ENCODE peak calls at places on chromosomes 1 and 21, in nine cellular contexts. B, K, A, R, T, O, N, J and E are unnamed samples.
A peak's percentile ranks its signal among the peaks of the same experiment; 100 is the strongest.

GRCh38 chr1:213279410-213279809 is 228.4 kb downstream of the RPS6KC1 start:
- DNase-seq in R (no peak), K (no peak), O (no peak), A (no peak), N (no peak), T (no peak), B (no peak), J (no peak), E (no peak)

GRCh38 chr1:201985355-201985754 is 2.9 kb downstream of the RNPEP start:
- DNase-seq in J (no peak), N (no peak), T (no peak), K (no peak), A (no peak), O (no peak), B (no peak), R (no peak), E (no peak)

GRCh38 chr1:3115275-3116149 is 46.5 kb downstream of the PRDM16 start:
- DNase-seq in O (no peak), B (no peak), R (no peak), J (peak; percentile 56), K (no peak), A (no peak), N (no peak), T (no peak), E (no peak)

GRCh38 chr1:13699936-13700520 is at the start of gene PRDM2:
- DNase-seq in O (peak; percentile 60), R (peak; percentile 29), A (peak; percentile 52), K (peak; percentile 37), N (peak; percentile 55), T (no peak), J (peak; percentile 52), B (peak; percentile 45), E (peak; percentile 48)

GRCh38 chr1:33248244-33248643 is 8.0 kb upstream of the ZNF362 start:
- DNase-seq in B (peak; percentile 89), J (no peak), R (no peak), A (no peak), N (no peak), K (no peak), T (no peak), O (no peak), E (no peak)

GRCh38 chr1:25677193-25677773 is 60.7 kb downstream of the MAN1C1 start:
- DNase-seq in A (no peak), N (no peak), J (no peak), K (no peak), T (no peak), B (no peak), R (no peak), O (no peak), E (peak; percentile 44)

GRCh38 chr1:6476483-6476882 is 10.5 kb upstream of the TNFRSF25 start:
- DNase-seq in N (no peak), B (no peak), T (no peak), A (no peak), O (no peak), K (no peak), R (no peak), J (no peak), E (no peak)

GRCh38 chr1:111202707-111203623 is 2.5 kb upstream of the DENND2D start:
- DNase-seq in J (no peak), A (no peak), N (no peak), R (no peak), B (peak; percentile 81), K (no peak), O (no peak), T (peak; percentile 57), E (no peak)

GRCh38 chr1:36433102-36433501 is 17.1 kb downstream of the OSCP1 start:
- DNase-seq in A (no peak), B (no peak), T (no peak), O (no peak), K (no peak), R (no peak), N (no peak), J (no peak), E (no peak)

GRCh38 chr1:244964112-244964971 is 100.0 kb upstream of the HNRNPU start:
- DNase-seq in K (peak; percentile 83), B (peak; percentile 34), J (peak; percentile 24), N (peak; percentile 47), R (no peak), A (no peak), O (no peak), T (no peak), E (no peak)

GRCh38 chr1:205014772-205015171 is 28.2 kb upstream of the CNTN2 start:
- DNase-seq in B (no peak), N (no peak), R (no peak), T (no peak), J (no peak), A (no peak), K (no peak), O (no peak), E (no peak)

GRCh38 chr1:198657550-198658064 is 18.8 kb downstream of the PTPRC start:
- DNase-seq in B (no peak), J (no peak), K (peak; percentile 96), N (no peak), T (no peak), O (no peak), R (no peak), A (no peak), E (no peak)

GRCh38 chr1:50333595-50333974 is 89.7 kb downstream of the DMRTA2 start:
- DNase-seq in R (peak; percentile 72), O (peak; percentile 50), T (no peak), B (peak; percentile 69), K (peak; percentile 17), J (peak; percentile 62), A (peak; percentile 59), N (peak; percentile 78), E (peak; percentile 14)

GRCh38 chr1:60169206-60169605 is 95.6 kb upstream of the C1orf87 start:
- DNase-seq in T (no peak), N (no peak), K (peak; percentile 51), A (no peak), J (no peak), B (no peak), O (no peak), R (no peak), E (no peak)

GRCh38 chr1:61139324-61140055 is 57.1 kb downstream of the NFIA start:
- DNase-seq in B (no peak), K (peak; percentile 45), T (no peak), O (peak; percentile 20), A (peak; percentile 24), R (peak; percentile 22), N (no peak), J (no peak), E (no peak)

GRCh38 chr1:64072089-64072835 is 131.2 kb upstream of the UBE2U start:
- DNase-seq in O (no peak), B (no peak), A (peak; percentile 48), N (peak; percentile 17), R (no peak), K (peak; percentile 51), J (peak; percentile 14), T (no peak), E (no peak)

GRCh38 chr21:45280969-45281368 is 6.7 kb downstream of the POFUT2 start:
- DNase-seq in B (no peak), K (no peak), O (no peak), R (no peak), J (no peak), T (no peak), A (no peak), N (no peak), E (no peak)

DNA sequence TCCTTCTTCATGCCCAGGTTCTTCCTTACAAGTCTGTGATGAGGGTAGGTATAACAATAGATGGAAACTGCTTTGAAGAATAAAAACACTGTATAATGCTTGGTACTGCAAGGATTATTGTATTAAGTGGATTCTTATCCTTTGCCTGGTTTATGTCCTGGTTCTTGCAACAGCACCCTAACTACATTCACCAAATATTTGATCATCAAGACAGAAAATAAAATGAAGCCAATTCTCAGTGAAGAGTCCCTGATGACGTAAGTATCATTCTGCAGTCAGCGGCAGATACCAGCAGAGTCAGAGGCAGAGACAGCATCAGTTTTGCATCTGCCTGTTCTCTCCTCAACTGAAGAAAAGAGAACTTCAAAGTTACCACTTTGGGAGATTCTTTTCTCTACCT is 19.7 kb downstream of the ARHGEF11 start:
- DNase-seq in N (no peak), A (no peak), R (no peak), B (no peak), T (no peak), J (no peak), O (no peak), K (peak; percentile 18), E (no peak)
- H3K27ac ChIP-seq in N (no peak overlapping the region), A (no peak overlapping the region), R (no peak overlapping the region), B (no peak overlapping the region), T (no peak overlapping the region), J (no peak overlapping the region), O (no peak overlapping the region), K (no peak overlapping the region), E (no peak overlapping the region)

GRCh38 chr21:41767606-41768370 is 936 bp upstream of the RIPK4 start:
- DNase-seq in N (peak; percentile 77), B (no peak), T (no peak), A (no peak), J (no peak), O (no peak), K (no peak), R (no peak), E (no peak)
- H3K27me3 ChIP-seq in N (peaks cover 97% of the 10 kb centered on the region), B (peaks cover 3% of the 10 kb centered on the region), T (peaks cover 30% of the 10 kb centered on the region), A (peaks cover 77% of the 10 kb centered on the region), J (no peaks in the 10 kb centered on the region), O (no peaks in the 10 kb centered on the region), K (peaks cover 70% of the 10 kb centered on the region), R (peaks cover 3% of the 10 kb centered on the region), E (peaks cover 69% of the 10 kb centered on the region)

DNA sequence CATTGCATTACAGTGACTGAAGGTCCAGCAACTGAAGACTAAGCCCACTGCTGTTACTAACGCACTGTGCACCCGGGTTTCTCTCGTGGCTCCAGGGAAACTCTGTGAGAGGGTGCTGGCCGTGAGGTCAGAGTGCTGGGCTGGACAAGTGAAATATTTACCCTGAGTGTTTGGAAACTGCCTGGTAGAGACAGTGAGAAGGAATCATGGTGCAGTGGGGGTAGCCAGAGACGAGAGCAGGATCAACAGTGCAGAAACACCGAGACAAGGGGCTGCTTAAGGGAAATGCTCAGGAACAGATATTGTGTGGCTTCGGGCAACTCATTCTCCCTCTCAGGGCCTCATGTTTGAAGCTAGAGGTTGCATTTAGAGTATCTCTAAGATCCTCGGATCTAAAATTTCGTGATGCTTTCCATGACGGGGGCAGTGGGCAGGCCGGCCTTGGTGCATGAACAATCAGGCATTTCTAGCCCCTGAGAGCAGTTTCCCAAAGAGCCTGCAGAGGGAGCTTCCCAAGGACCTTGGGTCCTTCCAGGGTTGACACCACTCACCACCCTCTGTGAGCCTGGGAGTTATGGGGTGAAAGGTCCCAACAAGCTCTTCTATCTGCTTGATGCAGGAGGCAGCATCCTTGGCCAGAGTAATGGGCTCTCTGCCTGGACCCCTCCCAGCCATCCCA is 9.7 kb downstream of the CD2 start:
- DNase-seq in T (no peak), R (peak; percentile 31), A (no peak), B (peak; percentile 61), N (peak; percentile 72), J (peak; percentile 57), O (no peak), K (no peak), E (no peak)
- H3K27ac ChIP-seq in T (no peak overlapping the region), R (no peak overlapping the region), A (no peak overlapping the region), B (no peak overlapping the region), N (no peak overlapping the region), J (no peak overlapping the region), O (no peak overlapping the region), K (no peak overlapping the region), E (peak overlapping the region; percentile 88)

DNA sequence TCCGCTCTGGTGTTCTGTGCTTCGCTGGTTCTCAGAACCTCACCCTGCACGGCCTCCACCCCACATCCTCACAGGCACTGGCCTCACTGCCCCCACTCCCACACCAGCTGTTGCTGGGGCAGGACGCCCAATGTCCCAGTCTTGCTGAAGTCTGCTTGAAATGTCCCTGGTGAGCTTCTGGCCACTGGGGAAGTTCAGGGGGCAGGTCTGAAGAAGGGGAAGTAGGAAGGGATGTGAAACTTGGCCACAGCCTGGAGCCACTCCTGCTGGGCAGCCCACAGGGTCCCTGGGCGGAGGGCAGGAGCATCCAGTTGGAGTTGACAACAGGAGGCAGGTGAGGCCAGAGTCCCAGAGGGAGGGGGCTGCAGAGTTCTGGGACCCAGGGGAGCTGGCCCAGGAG is at the start of gene C1QA:
- DNase-seq in R (no peak), J (peak; percentile 75), A (peak; percentile 60), B (no peak), K (no peak), N (no peak), T (peak; percentile 62), O (peak; percentile 61), E (no peak)
- H3K27me3 ChIP-seq in R (no peaks in the 10 kb centered on the region), J (no peaks in the 10 kb centered on the region), A (no peaks in the 10 kb centered on the region), B (no peaks in the 10 kb centered on the region), K (peaks cover 7% of the 10 kb centered on the region), N (no peaks in the 10 kb centered on the region), T (no peaks in the 10 kb centered on the region), O (no peaks in the 10 kb centered on the region), E (peaks cover 9% of the 10 kb centered on the region)